ENCODE peak calls at places on chromosomes 11 and 22, in five cellular contexts. One of them, this sample, is unnamed. For H3K36me3, the result is how much of the 10 kb centered on the place peaks cover.

GRCh38 chr11:88206746-88207145 is 31.5 kb upstream of the RAB38 start:
- DNase-seq in GM23338: no peak
- DNase-seq in endodermal cell: no peak
- DNase-seq in sigmoid colon: no peak
- DNase-seq in cardiac muscle cell: no peak
- DNase-seq in this sample: no peak

GRCh38 chr11:57405271-57405890 is 14.9 kb upstream of the PRG2 start:
- DNase-seq in cardiac muscle cell: no peak
- DNase-seq in GM23338: no peak
- DNase-seq in sigmoid colon: no peak
- DNase-seq in endodermal cell: no peak
- DNase-seq in this sample: no peak

GRCh38 chr22:20155330-20156041 is 4.6 kb upstream of the CCDC188 start:
- DNase-seq in endodermal cell: no peak
- DNase-seq in sigmoid colon: no peak
- DNase-seq in cardiac muscle cell: peak
- DNase-seq in GM23338: no peak
- DNase-seq in this sample: no peak

GRCh38 chr11:4851033-4851432 is 2.0 kb upstream of the OR51S1 start:
- DNase-seq in cardiac muscle cell: peak
- DNase-seq in GM23338: no peak
- DNase-seq in sigmoid colon: no peak
- DNase-seq in endodermal cell: no peak
- DNase-seq in this sample: no peak

GRCh38 chr22:20028855-20029549 is 8.1 kb downstream of the TANGO2 start:
- DNase-seq in endodermal cell: no peak
- DNase-seq in cardiac muscle cell: no peak
- DNase-seq in GM23338: no peak
- DNase-seq in sigmoid colon: no peak
- DNase-seq in this sample: no peak

GRCh38 chr11:128690746-128691091 is 3.2 kb upstream of the FLI1 start:
- DNase-seq in GM23338: peak
- DNase-seq in sigmoid colon: no peak
- DNase-seq in cardiac muscle cell: no peak
- DNase-seq in endodermal cell: peak
- DNase-seq in this sample: peak

GRCh38 chr11:57597971-57598830 is 716 bp downstream of the SERPING1 start:
- DNase-seq in endodermal cell: peak
- DNase-seq in sigmoid colon: peak
- DNase-seq in GM23338: peak
- DNase-seq in cardiac muscle cell: peak
- DNase-seq in this sample: peak

GRCh38 chr22:29780781-29781676 is 13.9 kb downstream of the UQCR10 start:
- DNase-seq in endodermal cell: peak
- DNase-seq in sigmoid colon: no peak
- DNase-seq in GM23338: no peak
- DNase-seq in cardiac muscle cell: peak
- DNase-seq in this sample: peak

GRCh38 chr11:91433284-91434010 is 791.2 kb upstream of the FAT3 start:
- DNase-seq in endodermal cell: no peak
- DNase-seq in GM23338: no peak
- DNase-seq in cardiac muscle cell: no peak
- DNase-seq in sigmoid colon: no peak
- DNase-seq in this sample: no peak

GRCh38 chr11:116454020-116454645 is 318.7 kb downstream of the BUD13 start:
- DNase-seq in cardiac muscle cell: peak
- DNase-seq in GM23338: peak
- DNase-seq in sigmoid colon: peak
- DNase-seq in endodermal cell: peak
- DNase-seq in this sample: peak

GRCh38 chr22:24592846-24593809 is at the start of gene LRRC75B:
- DNase-seq in endodermal cell: peak
- DNase-seq in sigmoid colon: peak
- DNase-seq in cardiac muscle cell: peak
- DNase-seq in GM23338: peak
- DNase-seq in this sample: peak

DNA sequence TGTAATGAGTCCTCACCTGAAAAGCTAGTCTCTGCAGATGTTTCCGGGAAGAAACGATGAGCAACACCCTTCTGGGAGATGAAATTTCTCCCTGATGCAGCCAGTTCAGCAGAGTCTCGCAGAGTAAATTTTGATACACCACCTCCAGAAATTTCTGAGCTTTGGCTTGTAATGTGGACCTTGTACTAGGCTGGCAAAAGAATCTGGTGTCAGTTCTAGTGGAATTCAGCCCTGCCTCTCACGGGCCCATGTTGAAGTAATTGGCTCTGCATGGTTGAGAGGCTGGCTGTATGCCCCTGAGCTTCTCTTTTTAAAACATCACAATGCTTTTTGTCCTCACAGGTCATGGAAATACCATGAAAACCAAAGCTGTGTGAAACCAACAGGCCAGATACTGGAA is at the start of gene GLYAT:
- DNase-seq in sigmoid colon: no peak
- DNase-seq in endodermal cell: no peak
- DNase-seq in GM23338: no peak
- DNase-seq in cardiac muscle cell: no peak
- DNase-seq in this sample: no peak
- H3K36me3 ChIP-seq in sigmoid colon: under half
- H3K36me3 ChIP-seq in endodermal cell: under half
- H3K36me3 ChIP-seq in GM23338: under half
- H3K36me3 ChIP-seq in cardiac muscle cell: under half
- H3K36me3 ChIP-seq in this sample: under half

GRCh38 chr11:12473366-12473765 is 96.0 kb downstream of the PARVA start:
- DNase-seq in endodermal cell: no peak
- DNase-seq in GM23338: no peak
- DNase-seq in sigmoid colon: no peak
- DNase-seq in cardiac muscle cell: no peak
- DNase-seq in this sample: no peak
- H3K36me3 ChIP-seq in endodermal cell: under half
- H3K36me3 ChIP-seq in GM23338: under half
- H3K36me3 ChIP-seq in sigmoid colon: under half
- H3K36me3 ChIP-seq in cardiac muscle cell: under half
- H3K36me3 ChIP-seq in this sample: under half

DNA sequence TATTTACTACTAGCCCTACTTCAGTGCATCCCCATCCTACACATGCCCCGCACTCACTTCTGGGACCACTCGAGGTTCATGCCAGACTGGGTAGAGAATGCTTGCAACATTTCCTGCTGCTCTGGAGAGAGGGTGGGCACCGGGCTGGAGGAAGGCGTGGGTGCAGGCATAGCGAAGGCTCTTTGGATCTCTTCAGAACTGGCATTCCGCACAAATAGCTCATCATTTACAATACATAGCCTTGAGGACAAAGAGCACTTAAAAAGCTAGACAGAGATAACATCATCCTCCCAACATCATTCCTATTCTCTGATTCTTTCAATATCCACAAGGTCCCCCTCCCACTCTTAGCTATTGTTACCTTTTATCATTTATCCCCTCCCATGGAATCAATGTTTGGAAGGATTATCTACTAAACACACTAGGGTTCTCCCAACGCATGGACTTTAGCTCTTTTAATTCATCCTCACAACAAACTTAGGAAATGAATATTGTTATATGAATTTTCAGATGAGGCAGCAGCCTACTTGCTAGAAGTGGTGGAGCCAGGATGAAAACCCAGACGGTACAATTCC is 2.5 kb upstream of the TMEM223 start:
- DNase-seq in sigmoid colon: no peak
- DNase-seq in cardiac muscle cell: no peak
- DNase-seq in endodermal cell: no peak
- DNase-seq in GM23338: no peak
- DNase-seq in this sample: no peak
- H3K36me3 ChIP-seq in sigmoid colon: half or more
- H3K36me3 ChIP-seq in cardiac muscle cell: half or more
- H3K36me3 ChIP-seq in endodermal cell: half or more
- H3K36me3 ChIP-seq in GM23338: half or more
- H3K36me3 ChIP-seq in this sample: under half

GRCh38 chr11:68761801-68762200 is 10.5 kb upstream of the TESMIN start:
- DNase-seq in GM23338: no peak
- DNase-seq in endodermal cell: no peak
- DNase-seq in cardiac muscle cell: no peak
- DNase-seq in sigmoid colon: no peak
- DNase-seq in this sample: no peak

GRCh38 chr11:68762481-68762880 is 11.2 kb upstream of the TESMIN start:
- DNase-seq in endodermal cell: no peak
- DNase-seq in GM23338: no peak
- DNase-seq in cardiac muscle cell: no peak
- DNase-seq in sigmoid colon: no peak
- DNase-seq in this sample: no peak

GRCh38 chr11:68757711-68758110 is 6.4 kb upstream of the TESMIN start:
- DNase-seq in sigmoid colon: no peak
- DNase-seq in cardiac muscle cell: no peak
- DNase-seq in endodermal cell: no peak
- DNase-seq in GM23338: no peak
- DNase-seq in this sample: no peak

GRCh38 chr11:68763181-68763721 is 11.9 kb upstream of the TESMIN start:
- DNase-seq in endodermal cell: no peak
- DNase-seq in GM23338: peak
- DNase-seq in cardiac muscle cell: no peak
- DNase-seq in sigmoid colon: no peak
- DNase-seq in this sample: peak

GRCh38 chr11:68759991-68760390 is 8.7 kb upstream of the TESMIN start:
- DNase-seq in endodermal cell: no peak
- DNase-seq in sigmoid colon: no peak
- DNase-seq in GM23338: no peak
- DNase-seq in cardiac muscle cell: no peak
- DNase-seq in this sample: no peak
- H3K36me3 ChIP-seq in endodermal cell: under half
- H3K36me3 ChIP-seq in sigmoid colon: half or more
- H3K36me3 ChIP-seq in GM23338: under half
- H3K36me3 ChIP-seq in cardiac muscle cell: under half
- H3K36me3 ChIP-seq in this sample: under half

GRCh38 chr11:73130181-73130580 is 11.9 kb downstream of the FCHSD2 start:
- DNase-seq in GM23338: no peak
- DNase-seq in sigmoid colon: no peak
- DNase-seq in endodermal cell: no peak
- DNase-seq in cardiac muscle cell: no peak
- DNase-seq in this sample: no peak
- H3K36me3 ChIP-seq in GM23338: under half
- H3K36me3 ChIP-seq in sigmoid colon: under half
- H3K36me3 ChIP-seq in endodermal cell: under half
- H3K36me3 ChIP-seq in cardiac muscle cell: under half
- H3K36me3 ChIP-seq in this sample: under half